ENCODE peak calls at places on chromosomes 13 and 19, in five cellular contexts. One of them, this sample, is unnamed.

GRCh38 chr13:89925107-89925506 is 1422.4 kb upstream of the MIR17HG start:
- DNase-seq in fibroblast of lung: peak; percentile 20
- DNase-seq in endodermal cell: peak; percentile 66
- DNase-seq in HCT116: peak; percentile 10
- DNase-seq in pancreas: no peak
- DNase-seq in this sample: no peak

GRCh38 chr19:45103200-45103624 is 10.2 kb downstream of the PPP1R37 start:
- DNase-seq in HCT116: no peak
- DNase-seq in endodermal cell: peak; percentile 58
- DNase-seq in fibroblast of lung: no peak
- DNase-seq in pancreas: no peak
- DNase-seq in this sample: no peak

GRCh38 chr19:37855098-37855497 is 51.3 kb downstream of the WDR87 start:
- DNase-seq in endodermal cell: no peak
- DNase-seq in pancreas: peak; percentile 58
- DNase-seq in HCT116: no peak
- DNase-seq in fibroblast of lung: peak; percentile 70
- DNase-seq in this sample: no peak

GRCh38 chr19:39709026-39709872 is 5.0 kb downstream of the LGALS14 start:
- DNase-seq in HCT116: no peak
- DNase-seq in fibroblast of lung: no peak
- DNase-seq in pancreas: no peak
- DNase-seq in endodermal cell: no peak
- DNase-seq in this sample: no peak

GRCh38 chr13:90154311-90154960 is 1193.1 kb upstream of the MIR17HG start:
- DNase-seq in pancreas: no peak
- DNase-seq in HCT116: no peak
- DNase-seq in fibroblast of lung: peak; percentile 30
- DNase-seq in endodermal cell: no peak
- DNase-seq in this sample: no peak

GRCh38 chr19:13070425-13071140 is 32.1 kb downstream of the LYL1 start:
- DNase-seq in fibroblast of lung: no peak
- DNase-seq in endodermal cell: no peak
- DNase-seq in pancreas: peak; percentile 53
- DNase-seq in HCT116: no peak
- DNase-seq in this sample: no peak

GRCh38 chr13:99969934-99970760 is 1.4 kb downstream of the ZIC5 start:
- DNase-seq in pancreas: no peak
- DNase-seq in HCT116: peak; percentile 66
- DNase-seq in fibroblast of lung: peak; percentile 30
- DNase-seq in endodermal cell: peak; percentile 94
- DNase-seq in this sample: no peak

GRCh38 chr13:83796364-83796763 is 85.9 kb downstream of the SLITRK1 start:
- DNase-seq in endodermal cell: no peak
- DNase-seq in pancreas: no peak
- DNase-seq in HCT116: no peak
- DNase-seq in fibroblast of lung: no peak
- DNase-seq in this sample: no peak

GRCh38 chr13:74074723-74075122 is 59.5 kb downstream of the KLF12 start:
- DNase-seq in pancreas: no peak
- DNase-seq in HCT116: no peak
- DNase-seq in endodermal cell: no peak
- DNase-seq in fibroblast of lung: peak; percentile 66
- DNase-seq in this sample: peak; percentile 7

DNA sequence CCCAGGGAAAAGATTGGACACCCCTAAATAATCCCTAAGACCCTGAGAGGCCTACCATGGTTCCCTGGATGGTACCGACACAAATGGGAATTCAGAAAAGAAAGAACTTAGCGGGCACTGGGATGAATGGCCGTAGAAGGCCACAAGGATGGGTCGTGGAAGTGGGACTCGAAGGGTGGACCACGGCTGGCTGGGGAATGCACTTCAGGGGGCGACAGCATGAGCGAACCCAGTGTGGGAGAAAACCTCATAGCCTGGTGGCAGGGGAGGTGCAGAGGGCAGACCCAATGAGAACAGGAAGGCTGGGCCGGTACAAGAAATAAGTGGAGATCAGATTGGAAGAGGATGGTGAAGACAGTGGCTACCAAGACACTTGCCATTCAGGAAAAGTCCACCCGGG is 28.7 kb downstream of the LATS2 start:
- DNase-seq in pancreas: no peak
- DNase-seq in endodermal cell: peak; percentile 24
- DNase-seq in HCT116: no peak
- DNase-seq in fibroblast of lung: no peak
- DNase-seq in this sample: no peak
- H3K4me3 ChIP-seq in pancreas: no peak overlapping the region
- H3K4me3 ChIP-seq in endodermal cell: no peak overlapping the region
- H3K4me3 ChIP-seq in HCT116: no peak overlapping the region
- H3K4me3 ChIP-seq in fibroblast of lung: no peak overlapping the region
- H3K4me3 ChIP-seq in this sample: no peak overlapping the region

GRCh38 chr19:41936416-41936850 is 8.2 kb upstream of the ERFL start:
- DNase-seq in endodermal cell: no peak
- DNase-seq in fibroblast of lung: no peak
- DNase-seq in HCT116: no peak
- DNase-seq in pancreas: no peak
- DNase-seq in this sample: no peak
- H3K27me3 ChIP-seq in endodermal cell: peaks cover 86% of the 10 kb centered on the region
- H3K27me3 ChIP-seq in fibroblast of lung: peaks cover 39% of the 10 kb centered on the region
- H3K27me3 ChIP-seq in HCT116: no peaks in the 10 kb centered on the region
- H3K27me3 ChIP-seq in pancreas: no peaks in the 10 kb centered on the region
- H3K27me3 ChIP-seq in this sample: peaks cover 58% of the 10 kb centered on the region

GRCh38 chr13:49220035-49220855 is at the start of gene MLNR:
- DNase-seq in pancreas: peak; percentile 69
- DNase-seq in endodermal cell: peak; percentile 91
- DNase-seq in fibroblast of lung: peak; percentile 40
- DNase-seq in HCT116: no peak
- DNase-seq in this sample: no peak
- H3K4me3 ChIP-seq in pancreas: peak within 1 kb of the TSS; percentile 47
- H3K4me3 ChIP-seq in endodermal cell: peak within 1 kb of the TSS; percentile 52
- H3K4me3 ChIP-seq in fibroblast of lung: no peak within 1 kb of the TSS
- H3K4me3 ChIP-seq in HCT116: no peak within 1 kb of the TSS
- H3K4me3 ChIP-seq in this sample: peak within 1 kb of the TSS; percentile 22

GRCh38 chr13:103883152-103883551 is 816.9 kb upstream of the SLC10A2 start:
- DNase-seq in pancreas: peak; percentile 86
- DNase-seq in fibroblast of lung: peak; percentile 96
- DNase-seq in HCT116: peak; percentile 90
- DNase-seq in endodermal cell: peak; percentile 90
- DNase-seq in this sample: peak; percentile 86

GRCh38 chr13:103878891-103879605 is 812.8 kb upstream of the SLC10A2 start:
- DNase-seq in pancreas: no peak
- DNase-seq in endodermal cell: no peak
- DNase-seq in fibroblast of lung: peak; percentile 46
- DNase-seq in HCT116: no peak
- DNase-seq in this sample: no peak

GRCh38 chr13:103883698-103884097 is 817.5 kb upstream of the SLC10A2 start:
- DNase-seq in endodermal cell: no peak
- DNase-seq in HCT116: no peak
- DNase-seq in pancreas: no peak
- DNase-seq in fibroblast of lung: peak; percentile 23
- DNase-seq in this sample: no peak

GRCh38 chr13:103884139-103884723 is 818.0 kb upstream of the SLC10A2 start:
- DNase-seq in pancreas: no peak
- DNase-seq in endodermal cell: no peak
- DNase-seq in HCT116: no peak
- DNase-seq in fibroblast of lung: no peak
- DNase-seq in this sample: no peak
- H3K27me3 ChIP-seq in pancreas: peaks cover 5% of the 10 kb centered on the region
- H3K27me3 ChIP-seq in endodermal cell: no peaks in the 10 kb centered on the region
- H3K27me3 ChIP-seq in HCT116: no peaks in the 10 kb centered on the region
- H3K27me3 ChIP-seq in fibroblast of lung: no peaks in the 10 kb centered on the region
- H3K27me3 ChIP-seq in this sample: no peaks in the 10 kb centered on the region